ENCODE peak calls at places on chromosomes 11 and 22, in ten cellular contexts. R is H9, V is pancreas, M is uterus, E is foreskin keratinocyte, C is esophagus squamous epithelium, Z is fibroblast of lung, H is cardiac muscle cell, W is left ventricle myocardium inferior, I is aorta. X is an unnamed sample. For H3K27me3, the result is how much of the 10 kb centered on the place peaks cover.

GRCh38 chr11:65870706-65871681 is 1.6 kb downstream of the EFEMP2 start:
- DNase-seq in R (no peak), V (peak), M (no peak), E (no peak), C (no peak), Z (no peak), H (no peak), W (peak), I (no peak), X (no peak)

GRCh38 chr11:47895035-47895434 is 46.9 kb upstream of the NUP160 start:
- DNase-seq in R (no peak), V (no peak), M (no peak), E (no peak), C (no peak), Z (no peak), H (no peak), W (no peak), I (no peak), X (no peak)

GRCh38 chr22:46598737-46599424 is 21.3 kb upstream of the GRAMD4 start:
- DNase-seq in R (no peak), V (no peak), M (no peak), E (no peak), C (no peak), Z (peak), H (no peak), W (peak), I (peak), X (no peak)

GRCh38 chr11:10355257-10355661 is 50.4 kb downstream of the ADM start:
- DNase-seq in R (no peak), V (no peak), M (no peak), E (peak), C (no peak), Z (peak), H (no peak), W (no peak), I (no peak), X (no peak)

GRCh38 chr22:19510919-19511341 is 13.3 kb downstream of the CLDN5 start:
- DNase-seq in R (no peak), V (no peak), M (no peak), E (peak), C (no peak), Z (no peak), H (no peak), W (no peak), I (no peak), X (no peak)

GRCh38 chr11:121421149-121421906 is 30.8 kb upstream of the SORL1 start:
- DNase-seq in R (no peak), V (no peak), M (no peak), E (no peak), C (no peak), Z (no peak), H (no peak), W (no peak), I (no peak), X (no peak)

GRCh38 chr11:30131535-30131934 is 99.3 kb upstream of the FSHB start:
- DNase-seq in R (no peak), V (no peak), M (no peak), E (peak), C (no peak), Z (no peak), H (peak), W (no peak), I (no peak), X (no peak)

GRCh38 chr22:30127749-30128166 is 47.5 kb downstream of the HORMAD2 start:
- DNase-seq in R (no peak), V (no peak), M (no peak), E (no peak), C (no peak), Z (peak), H (no peak), W (no peak), I (no peak), X (no peak)

GRCh38 chr11:132307309-132308020 is 937.0 kb downstream of the NTM start:
- DNase-seq in R (no peak), V (no peak), M (no peak), E (no peak), C (no peak), Z (no peak), H (no peak), W (no peak), I (no peak), X (no peak)
- H3K27ac ChIP-seq in R (no peak), V (no peak), M (no peak), E (no peak), C (no peak), Z (no peak), H (no peak), W (no peak), I (no peak), X (no peak)

GRCh38 chr11:90737328-90738050 is 514.6 kb upstream of the CHORDC1 start:
- DNase-seq in R (no peak), V (no peak), M (no peak), E (no peak), C (no peak), Z (peak), H (no peak), W (no peak), I (no peak), X (no peak)
- H3K27me3 ChIP-seq in R (under half), V (under half), M (under half), E (under half), C (under half), Z (under half), H (under half), W (under half), I (under half), X (under half)

GRCh38 chr11:69339916-69340565 is 46.1 kb downstream of the MYEOV start:
- DNase-seq in R (peak), V (no peak), M (no peak), E (no peak), C (no peak), Z (no peak), H (no peak), W (no peak), I (peak), X (no peak)

GRCh38 chr11:69335461-69336386 is 41.8 kb downstream of the MYEOV start:
- DNase-seq in R (peak), V (no peak), M (no peak), E (no peak), C (no peak), Z (no peak), H (no peak), W (no peak), I (no peak), X (no peak)

GRCh38 chr11:69339041-69339733 is 45.2 kb downstream of the MYEOV start:
- DNase-seq in R (peak), V (no peak), M (no peak), E (no peak), C (no peak), Z (no peak), H (no peak), W (no peak), I (no peak), X (no peak)

GRCh38 chr11:69335010-69335409 is 41.1 kb downstream of the MYEOV start:
- DNase-seq in R (peak), V (no peak), M (no peak), E (no peak), C (no peak), Z (no peak), H (no peak), W (no peak), I (no peak), X (no peak)

GRCh38 chr11:69337211-69337721 is 43.3 kb downstream of the MYEOV start:
- DNase-seq in R (peak), V (peak), M (no peak), E (no peak), C (no peak), Z (no peak), H (peak), W (no peak), I (no peak), X (no peak)
- H3K27ac ChIP-seq in R (no peak), V (peak), M (no peak), E (no peak), C (peak), Z (no peak), H (no peak), W (no peak), I (no peak), X (no peak)

DNA sequence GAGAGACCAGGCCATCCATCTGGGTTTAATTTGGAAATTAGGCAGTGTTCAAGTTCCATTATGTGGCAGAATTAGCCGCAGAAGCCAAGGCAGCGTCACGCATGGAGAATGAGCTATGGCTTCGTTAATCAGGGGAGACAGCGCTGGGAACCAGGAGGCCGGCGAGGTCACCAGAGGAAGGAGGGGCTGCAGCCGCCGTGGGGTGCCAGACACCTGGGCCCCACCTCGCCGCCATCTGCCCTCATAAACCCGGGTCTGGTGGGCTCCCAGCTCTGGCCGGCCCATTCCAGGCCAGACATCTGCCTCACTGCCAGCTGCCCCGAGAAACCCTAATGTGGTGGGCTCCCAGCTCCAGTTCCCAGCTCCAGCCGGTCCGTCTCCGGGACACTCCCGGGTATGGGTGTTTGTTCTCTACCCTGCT is 676.9 kb downstream of the BRD1 start:
- DNase-seq in R (no peak), V (no peak), M (no peak), E (no peak), C (no peak), Z (no peak), H (no peak), W (no peak), I (no peak), X (no peak)
- H3K27me3 ChIP-seq in R (under half), V (under half), M (under half), E (under half), C (under half), Z (under half), H (under half), W (half or more), I (under half), X (under half)

DNA sequence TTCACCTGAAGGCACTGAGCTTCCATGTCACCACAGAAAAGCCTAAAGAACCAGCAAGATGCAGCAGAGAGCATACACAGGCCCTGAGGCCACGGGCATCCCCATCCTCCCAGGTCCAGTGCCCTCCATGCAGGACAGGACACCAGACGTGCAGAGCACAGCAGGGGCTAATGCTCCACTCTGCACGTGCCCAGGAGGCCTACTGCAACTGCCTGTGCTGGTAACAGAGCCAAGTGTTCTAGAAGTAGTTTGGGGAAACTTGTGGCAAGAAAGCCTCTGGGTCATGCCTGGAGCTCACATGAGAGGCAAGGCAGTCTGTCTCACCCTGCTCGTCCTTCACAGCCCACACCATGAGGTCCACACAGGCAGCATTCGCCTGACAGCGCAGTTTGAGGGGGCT is 30.7 kb downstream of the SERPIND1 start:
- DNase-seq in R (no peak), V (no peak), M (no peak), E (no peak), C (no peak), Z (no peak), H (no peak), W (no peak), I (no peak), X (no peak)
- H3K27ac ChIP-seq in R (no peak), V (no peak), M (no peak), E (no peak), C (no peak), Z (no peak), H (no peak), W (no peak), I (no peak), X (no peak)